ENCODE peak calls at places on chromosomes 7 and 10, in four cellular contexts. Z is right lobe of liver, K is osteoblast, A is neuronal stem cell. F is an unnamed sample.

GRCh38 chr7:157944734-157945291 is 608.0 kb downstream of the DNAJB6 start:
- DNase-seq in Z (no peak), K (no peak), A (no peak), F (no peak)

GRCh38 chr7:33432825-33433224 is 303.5 kb downstream of the BBS9 start:
- DNase-seq in A (no peak), K (no peak), Z (no peak), F (no peak)

GRCh38 chr10:117537436-117537903 is 5.1 kb upstream of the EMX2 start:
- DNase-seq in Z (no peak), K (peak; percentile 98), A (peak; percentile 64), F (peak; percentile 93)

GRCh38 chr10:63977329-63977923 is 456.2 kb downstream of the REEP3 start:
- DNase-seq in K (peak; percentile 88), Z (no peak), A (peak; percentile 51), F (peak; percentile 70)

GRCh38 chr10:101330236-101331225 is 23.4 kb upstream of the BTRC start:
- DNase-seq in Z (no peak), A (no peak), K (peak; percentile 77), F (no peak)

GRCh38 chr10:126536148-126536547 is 134.3 kb downstream of the C10orf90 start:
- DNase-seq in Z (no peak), A (peak; percentile 8), K (peak; percentile 60), F (no peak)

GRCh38 chr7:26365077-26365896 is 73.6 kb downstream of the SNX10 start:
- DNase-seq in K (no peak), Z (peak; percentile 58), A (peak; percentile 65), F (no peak)

GRCh38 chr10:70272925-70273316 is 10.9 kb downstream of the NPFFR1 start:
- DNase-seq in K (no peak), Z (no peak), A (no peak), F (no peak)

GRCh38 chr10:122663516-122664130 is 36.0 kb downstream of the C10orf120 start:
- DNase-seq in K (peak; percentile 44), Z (no peak), A (no peak), F (no peak)

GRCh38 chr10:31819393-31819820 is 109.2 kb downstream of the ARHGAP12 start:
- DNase-seq in K (no peak), Z (no peak), A (no peak), F (no peak)

GRCh38 chr7:70416611-70417010 is 715.3 kb upstream of the GALNT17 start:
- DNase-seq in A (no peak), K (no peak), Z (no peak), F (no peak)

GRCh38 chr10:17001961-17002749 is 127.5 kb downstream of the CUBN start:
- DNase-seq in A (no peak), Z (no peak), K (no peak), F (no peak)

GRCh38 chr7:5997210-5997808 is 11.5 kb downstream of the PMS2 start:
- DNase-seq in K (peak; percentile 87), Z (peak; percentile 39), A (peak; percentile 21), F (peak; percentile 41)

GRCh38 chr10:126391162-126391880 is 3.0 kb upstream of the ADAM12 start:
- DNase-seq in A (no peak), K (peak; percentile 74), Z (no peak), F (no peak)

GRCh38 chr10:73495884-73496674 is at the start of gene PPP3CB:
- DNase-seq in K (peak; percentile 96), A (peak; percentile 92), Z (peak; percentile 91), F (no peak)

GRCh38 chr10:73494877-73495225 is 973 bp downstream of the PPP3CB start:
- DNase-seq in Z (no peak), K (no peak), A (no peak), F (no peak)

GRCh38 chr10:73495226-73495883 is 469 bp downstream of the PPP3CB start:
- DNase-seq in A (peak; percentile 65), Z (peak; percentile 97), K (peak; percentile 96), F (peak; percentile 94)

GRCh38 chr10:73494213-73494612 is 1.6 kb downstream of the PPP3CB start:
- DNase-seq in Z (no peak), K (no peak), A (no peak), F (no peak)

DNA sequence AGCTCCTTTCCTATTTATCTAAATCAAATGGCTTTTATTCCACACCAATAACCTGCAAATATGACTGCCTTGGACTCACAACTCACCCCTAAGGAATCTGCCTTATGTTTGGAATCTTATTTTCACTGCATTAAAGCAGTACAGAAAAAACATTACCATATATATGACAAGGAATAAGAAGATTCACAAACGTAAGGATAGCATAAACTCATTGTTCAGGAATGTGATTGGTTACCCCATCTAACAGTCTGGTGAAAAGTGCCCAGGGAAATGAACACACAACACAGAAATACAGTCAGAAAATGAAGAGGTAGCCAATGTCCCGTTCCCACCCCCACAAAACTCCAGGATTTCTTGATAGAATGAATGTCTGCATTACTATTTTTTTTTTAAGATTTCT is 2.0 kb downstream of the PPP3CB start:
- DNase-seq in A (no peak), Z (no peak), K (peak; percentile 90), F (no peak)
- H3K4me3 ChIP-seq in A (no peak overlapping the region), Z (no peak overlapping the region), K (peak overlapping the region; percentile 40), F (no peak overlapping the region)

GRCh38 chr10:129694184-129694583 is 227.1 kb downstream of the MGMT start:
- DNase-seq in K (no peak), Z (no peak), A (no peak), F (no peak)

GRCh38 chr10:129695671-129696070 is 228.6 kb downstream of the MGMT start:
- DNase-seq in Z (no peak), K (no peak), A (no peak), F (no peak)

GRCh38 chr10:129693382-129693781 is 226.3 kb downstream of the MGMT start:
- DNase-seq in Z (no peak), K (no peak), A (no peak), F (no peak)

GRCh38 chr10:129696636-129697035 is 229.6 kb downstream of the MGMT start:
- DNase-seq in Z (no peak), A (no peak), K (no peak), F (no peak)

GRCh38 chr10:129694633-129695356 is 227.8 kb downstream of the MGMT start:
- DNase-seq in A (no peak), Z (no peak), K (no peak), F (no peak)
- H3K27me3 ChIP-seq in A (no peaks in the 10 kb centered on the region), Z (no peaks in the 10 kb centered on the region), K (no peaks in the 10 kb centered on the region), F (no peaks in the 10 kb centered on the region)

DNA sequence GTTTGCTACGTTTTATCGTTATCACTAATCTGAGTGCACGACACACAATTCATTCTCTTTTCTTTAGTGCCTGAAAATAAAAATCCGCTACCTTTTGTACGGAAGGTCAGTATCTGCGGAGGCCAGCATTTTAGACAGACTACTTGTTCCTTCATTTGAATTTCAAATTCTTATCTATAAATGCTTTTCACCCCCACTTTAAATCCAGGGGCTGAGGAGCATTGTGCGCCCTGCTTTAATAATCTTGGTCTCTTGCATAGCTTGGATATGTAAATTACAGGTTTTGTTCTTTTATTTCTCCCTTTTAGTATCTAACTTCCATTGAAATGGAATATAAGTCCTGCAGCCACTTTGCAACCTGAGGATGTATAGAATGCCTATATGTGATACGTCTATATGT is 44.7 kb downstream of the NRP1 start:
- DNase-seq in Z (no peak), A (no peak), K (no peak), F (no peak)
- H3K4me3 ChIP-seq in Z (no peak overlapping the region), A (no peak overlapping the region), K (no peak overlapping the region), F (no peak overlapping the region)

GRCh38 chr7:1548944-1549343 is 7.1 kb downstream of the TMEM184A start:
- DNase-seq in Z (no peak), K (peak; percentile 82), A (no peak), F (no peak)
- H3K27me3 ChIP-seq in Z (no peaks in the 10 kb centered on the region), K (no peaks in the 10 kb centered on the region), A (peaks cover 6% of the 10 kb centered on the region), F (no peaks in the 10 kb centered on the region)

DNA sequence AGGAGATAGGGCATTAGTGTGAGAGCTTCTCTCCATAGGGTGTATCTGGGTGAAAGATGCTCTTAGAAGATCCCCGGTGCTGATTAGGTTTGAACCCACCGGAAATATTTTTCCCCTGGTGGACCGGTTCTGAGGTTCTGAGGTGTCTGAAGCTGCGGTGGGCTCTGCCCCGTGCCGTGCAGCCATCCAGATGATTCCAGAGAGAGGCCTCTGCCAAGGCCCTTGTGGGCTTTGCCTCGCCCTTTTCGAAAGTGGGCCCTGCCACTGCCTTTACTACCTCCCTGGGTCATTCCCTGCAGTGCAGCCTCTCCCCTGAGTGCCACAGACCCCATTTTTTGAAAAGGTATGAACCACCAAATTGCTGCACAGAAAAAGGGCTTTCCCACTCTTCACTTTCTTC is 2.8 kb downstream of the GIMAP8 start:
- DNase-seq in Z (no peak), K (no peak), A (no peak), F (no peak)
- H3K4me3 ChIP-seq in Z (peak overlapping the region; percentile 39), K (no peak overlapping the region), A (no peak overlapping the region), F (no peak overlapping the region)

F was measured in H7.